ENCODE peak calls at places on chromosome 21, in seven cellular contexts. H is mesendoderm, S is IMR-90, U is mesenchymal stem cell, K is neuronal stem cell, Z is H9, N is H1. D is an unnamed sample.

GRCh38 chr21:41678016-41678935 is 88.6 kb downstream of the RIPK4 start:
- DNase-seq in N (no peak), Z (no peak), K (no peak), U (peak; percentile 5), H (peak; percentile 64), S (peak; percentile 8), D (no peak)

GRCh38 chr21:41482980-41483379 is 25.0 kb downstream of the TMPRSS2 start:
- DNase-seq in K (no peak), U (no peak), S (no peak), N (no peak), Z (no peak), H (no peak), D (no peak)

GRCh38 chr21:42554251-42554937 is 40.7 kb downstream of the SLC37A1 start:
- DNase-seq in N (no peak), H (no peak), Z (no peak), U (no peak), S (no peak), K (no peak), D (no peak)

GRCh38 chr21:37532868-37533780 is 166.6 kb downstream of the DYRK1A start:
- DNase-seq in S (peak; percentile 61), K (no peak), U (peak; percentile 68), H (peak; percentile 49), Z (no peak), N (peak; percentile 47), D (peak; percentile 92)

GRCh38 chr21:37511848-37512247 is 145.3 kb downstream of the DYRK1A start:
- DNase-seq in S (no peak), H (no peak), K (no peak), U (no peak), Z (no peak), N (no peak), D (no peak)

GRCh38 chr21:39251326-39251725 is 62.1 kb downstream of the BRWD1 start:
- DNase-seq in U (peak; percentile 4), H (no peak), S (peak; percentile 24), Z (no peak), K (no peak), N (no peak), D (no peak)

GRCh38 chr21:43195131-43196021 is 26.6 kb downstream of the CRYAA start:
- DNase-seq in K (no peak), S (no peak), U (peak; percentile 74), N (no peak), H (no peak), Z (peak; percentile 25), D (no peak)

GRCh38 chr21:42499430-42500106 is 3.5 kb upstream of the RSPH1 start:
- DNase-seq in N (no peak), S (no peak), H (peak; percentile 75), Z (no peak), K (no peak), U (no peak), D (no peak)

GRCh38 chr21:24290151-24290833 is 1317.0 kb downstream of the MRPL39 start:
- DNase-seq in Z (no peak), U (no peak), H (peak; percentile 5), N (no peak), K (no peak), S (no peak), D (no peak)

DNA sequence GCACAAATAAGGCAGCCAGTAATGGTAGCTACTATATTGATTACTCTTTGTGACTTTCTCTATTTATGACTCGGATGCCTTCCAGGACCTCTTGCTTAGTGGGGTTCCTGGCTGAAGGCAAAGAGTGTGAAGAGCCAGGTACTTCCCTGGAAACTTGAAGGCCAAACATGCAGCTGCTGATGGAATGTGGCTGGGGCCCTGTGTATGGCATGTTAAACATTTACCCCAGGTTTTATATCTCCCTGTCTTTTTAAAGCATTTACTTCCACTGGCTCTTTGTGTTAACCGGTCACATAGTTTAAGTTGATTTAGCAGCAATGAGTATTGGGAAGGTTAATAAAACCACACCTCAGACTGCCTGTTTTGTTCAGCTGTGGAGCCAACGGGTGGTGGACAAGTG is 45.7 kb upstream of the PAXBP1 start:
- DNase-seq in K (no peak), S (no peak), Z (no peak), H (peak; percentile 10), U (no peak), N (no peak), D (no peak)
- H3K4ac ChIP-seq in K (no peak overlapping the region), S (no peak overlapping the region), Z (no peak overlapping the region), H (no peak overlapping the region), U (no peak overlapping the region), N (no peak overlapping the region), D (no peak overlapping the region)

DNA sequence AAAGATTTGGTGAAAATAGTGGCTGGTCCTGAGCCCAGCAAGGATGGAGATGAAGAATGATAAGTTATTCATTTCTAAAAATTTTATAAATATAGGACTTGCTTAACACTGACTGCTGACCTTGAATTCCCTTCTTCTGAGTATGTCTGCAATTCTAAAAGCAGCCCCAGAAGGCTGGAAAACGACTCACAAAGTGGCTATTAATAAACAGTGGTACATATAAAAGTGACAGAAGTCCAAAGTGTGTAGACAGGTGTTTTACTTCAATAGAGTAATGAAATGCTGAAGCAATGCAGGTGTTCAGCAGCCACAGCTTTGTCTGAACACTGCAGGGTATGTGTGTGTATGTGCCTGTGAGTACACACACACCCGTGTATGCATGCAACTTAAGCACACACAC is 219.0 kb upstream of the NRIP1 start:
- DNase-seq in N (no peak), Z (no peak), H (no peak), S (no peak), K (no peak), U (no peak), D (no peak)
- H2BK120ac ChIP-seq in N (no peak overlapping the region), Z (no peak overlapping the region), H (no peak overlapping the region), S (no peak overlapping the region), K (no peak overlapping the region), U (no peak overlapping the region), D (no peak overlapping the region)

DNA sequence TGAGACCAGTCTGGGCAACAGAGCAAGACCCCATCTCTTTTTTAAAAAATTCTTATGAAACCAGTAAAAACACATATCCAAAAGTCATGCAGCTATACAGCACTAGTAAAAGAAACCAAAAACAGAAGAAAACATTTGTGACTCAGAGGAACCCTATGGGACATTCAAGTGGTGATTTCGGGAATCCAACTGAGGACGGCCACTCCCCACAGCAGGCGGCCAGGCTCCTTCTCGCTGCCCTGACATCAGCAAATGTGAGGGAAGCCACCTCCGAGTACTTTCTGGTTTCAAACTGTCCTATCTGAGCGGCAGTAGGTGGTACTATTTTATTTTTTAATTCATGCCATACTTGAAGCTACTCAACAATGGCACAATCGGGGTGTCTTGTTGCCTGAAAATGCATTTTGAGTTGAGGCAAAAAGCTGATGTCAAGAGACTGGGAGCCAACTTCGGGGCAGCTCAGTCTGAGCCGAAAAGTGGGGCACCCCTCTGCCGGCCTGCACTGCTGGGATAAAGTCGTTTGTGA is 3.3 kb downstream of the SUMO3 start:
- DNase-seq in U (no peak), K (no peak), H (no peak), S (no peak), N (no peak), Z (no peak), D (no peak)
- H3K9ac ChIP-seq in U (peak overlapping the region; percentile 70), K (no peak overlapping the region), H (no peak overlapping the region), S (no peak overlapping the region), N (no peak overlapping the region), Z (no peak overlapping the region), D (no peak overlapping the region)

GRCh38 chr21:35412231-35412630 is 363.1 kb upstream of the RUNX1 start:
- DNase-seq in U (no peak), N (no peak), K (no peak), H (no peak), S (no peak), Z (no peak), D (no peak)
- H3K4ac ChIP-seq in U (no peak overlapping the region), N (no peak overlapping the region), K (no peak overlapping the region), H (no peak overlapping the region), S (no peak overlapping the region), Z (no peak overlapping the region), D (no peak overlapping the region)

DNA sequence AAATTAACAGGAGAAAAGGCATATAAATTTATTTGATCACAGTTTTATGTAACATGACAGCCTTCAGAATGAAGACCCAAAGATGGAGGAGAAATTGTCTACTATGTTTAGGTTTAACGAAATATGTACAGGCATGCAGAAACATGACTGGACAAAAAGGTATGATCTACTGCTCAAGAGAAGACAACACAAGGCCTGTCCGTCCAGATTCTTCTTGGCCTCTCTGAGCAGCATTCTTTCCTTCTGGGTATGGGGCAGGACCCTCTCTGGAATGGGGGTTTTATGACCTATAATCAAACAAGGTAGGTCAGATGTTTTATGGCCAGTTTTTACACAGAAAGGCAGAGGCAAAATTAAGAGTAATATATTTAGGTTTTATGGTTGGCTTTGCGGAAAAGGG is 13.5 kb upstream of the SYNJ1 start:
- DNase-seq in U (no peak), S (no peak), K (no peak), Z (no peak), N (no peak), H (no peak), D (peak; percentile 63)
- H2BK120ac ChIP-seq in U (no peak overlapping the region), S (no peak overlapping the region), K (no peak overlapping the region), Z (no peak overlapping the region), N (no peak overlapping the region), H (no peak overlapping the region), D (no peak overlapping the region)

GRCh38 chr21:44989538-44989888 is 49.7 kb downstream of the SLX9 start:
- DNase-seq in K (no peak), N (no peak), U (no peak), S (peak; percentile 63), Z (no peak), H (no peak), D (no peak)

GRCh38 chr21:44989943-44990780 is 50.3 kb downstream of the SLX9 start:
- DNase-seq in U (no peak), Z (no peak), K (no peak), H (no peak), S (no peak), N (no peak), D (peak; percentile 43)

GRCh38 chr21:44991538-44992483 is 52.0 kb downstream of the SLX9 start:
- DNase-seq in N (no peak), S (peak; percentile 87), Z (no peak), H (no peak), K (no peak), U (peak; percentile 63), D (no peak)

GRCh38 chr21:44992608-44993031 is 52.8 kb downstream of the SLX9 start:
- DNase-seq in U (no peak), S (no peak), H (no peak), K (no peak), Z (no peak), N (no peak), D (no peak)

DNA sequence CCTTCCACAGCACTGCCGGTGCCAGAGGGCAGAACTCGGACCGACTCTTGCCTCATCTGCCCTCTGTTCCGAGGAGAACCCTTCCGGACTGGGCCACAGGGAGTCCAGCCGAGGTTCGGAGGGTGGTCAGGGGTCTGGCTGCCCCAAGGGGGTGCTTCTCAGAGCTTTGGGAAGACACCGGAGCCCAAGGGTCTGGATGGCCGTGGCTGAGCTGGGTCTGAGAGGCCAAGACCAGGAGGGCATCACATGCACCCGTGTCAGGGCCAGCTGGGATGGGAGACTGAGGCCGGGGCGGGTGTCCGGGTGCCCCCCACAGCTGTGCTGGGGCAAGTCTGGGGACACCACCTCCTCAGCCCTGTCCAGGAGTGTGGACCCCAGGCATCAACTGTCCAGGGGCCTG is 51.1 kb downstream of the SLX9 start:
- DNase-seq in U (no peak), H (no peak), Z (no peak), K (no peak), N (no peak), S (no peak), D (no peak)
- H3K9ac ChIP-seq in U (no peak overlapping the region), H (no peak overlapping the region), Z (no peak overlapping the region), K (no peak overlapping the region), N (no peak overlapping the region), S (no peak overlapping the region), D (no peak overlapping the region)

GRCh38 chr21:34511787-34512451 is at the start of gene KCNE1:
- DNase-seq in N (no peak), H (no peak), U (no peak), K (no peak), S (no peak), Z (no peak), D (no peak)
- H3K4ac ChIP-seq in N (no peak within 1 kb of the TSS), H (no peak within 1 kb of the TSS), U (no peak within 1 kb of the TSS), K (no peak within 1 kb of the TSS), S (no peak within 1 kb of the TSS), Z (no peak within 1 kb of the TSS), D (no peak within 1 kb of the TSS)